ENCODE peak calls at places on chromosomes 13 and 19, in four cellular contexts. L is HCT116, S is breast epithelium, C is HL-60. J is an unnamed sample.
A peak's percentile ranks its signal among the peaks of the same experiment; 100 is the strongest.

GRCh38 chr19:41328818-41329220 is 18.8 kb downstream of the CCDC97 start:
- DNase-seq in L (no peak), S (no peak), C (peak; percentile 78), J (no peak)

GRCh38 chr13:48431987-48432615 is 19.2 kb upstream of the LPAR6 start:
- DNase-seq in L (no peak), S (no peak), C (no peak), J (peak; percentile 73)

GRCh38 chr13:66659291-66660012 is 570.7 kb downstream of the PCDH9 start:
- DNase-seq in L (no peak), S (no peak), C (no peak), J (no peak)

GRCh38 chr19:336067-336614 is 8.5 kb downstream of the MIER2 start:
- DNase-seq in L (no peak), S (no peak), C (no peak), J (no peak)

GRCh38 chr19:43148233-43148632 is 38.1 kb downstream of the PSG5 start:
- DNase-seq in L (no peak), S (peak; percentile 25), C (no peak), J (peak; percentile 90)

GRCh38 chr13:26220575-26220974 is 1.5 kb downstream of the RNF6 start:
- DNase-seq in L (no peak), S (no peak), C (no peak), J (peak; percentile 27)

GRCh38 chr13:99303863-99304521 is 3.2 kb downstream of the GPR183 start:
- DNase-seq in L (no peak), S (no peak), C (peak; percentile 95), J (no peak)

GRCh38 chr13:43054803-43055802 is 31.7 kb downstream of the DNAJC15 start:
- DNase-seq in L (no peak), S (no peak), C (no peak), J (peak; percentile 67)

GRCh38 chr19:34759218-34759917 is 13.6 kb downstream of the ZNF599 start:
- DNase-seq in L (no peak), S (no peak), C (no peak), J (no peak)

GRCh38 chr19:11887618-11888531 is at the start of gene ZNF69:
- DNase-seq in L (no peak), S (peak; percentile 76), C (no peak), J (peak; percentile 63)

GRCh38 chr19:43779820-43780219 is 953 bp downstream of the KCNN4 start:
- DNase-seq in L (no peak), S (no peak), C (peak; percentile 83), J (no peak)

GRCh38 chr13:20824762-20825161 is 51.0 kb upstream of the EEF1AKMT1 start:
- DNase-seq in L (no peak), S (no peak), C (no peak), J (peak; percentile 48)

GRCh38 chr19:1067341-1068103 is 555 bp downstream of the ARHGAP45 start:
- DNase-seq in L (no peak), S (no peak), C (peak; percentile 53), J (no peak)

GRCh38 chr13:28301839-28302238 is 163.5 kb downstream of the PAN3 start:
- DNase-seq in L (no peak), S (no peak), C (no peak), J (no peak)

GRCh38 chr13:65638572-65639168 is 1591.5 kb downstream of the PCDH9 start:
- DNase-seq in L (peak; percentile 35), S (no peak), C (peak; percentile 26), J (peak; percentile 59)
- TF ChIP-seq CTCF in L (peak; percentile 73), S (peak; percentile 15), C (peak; percentile 38), J (peak; percentile 91)

DNA sequence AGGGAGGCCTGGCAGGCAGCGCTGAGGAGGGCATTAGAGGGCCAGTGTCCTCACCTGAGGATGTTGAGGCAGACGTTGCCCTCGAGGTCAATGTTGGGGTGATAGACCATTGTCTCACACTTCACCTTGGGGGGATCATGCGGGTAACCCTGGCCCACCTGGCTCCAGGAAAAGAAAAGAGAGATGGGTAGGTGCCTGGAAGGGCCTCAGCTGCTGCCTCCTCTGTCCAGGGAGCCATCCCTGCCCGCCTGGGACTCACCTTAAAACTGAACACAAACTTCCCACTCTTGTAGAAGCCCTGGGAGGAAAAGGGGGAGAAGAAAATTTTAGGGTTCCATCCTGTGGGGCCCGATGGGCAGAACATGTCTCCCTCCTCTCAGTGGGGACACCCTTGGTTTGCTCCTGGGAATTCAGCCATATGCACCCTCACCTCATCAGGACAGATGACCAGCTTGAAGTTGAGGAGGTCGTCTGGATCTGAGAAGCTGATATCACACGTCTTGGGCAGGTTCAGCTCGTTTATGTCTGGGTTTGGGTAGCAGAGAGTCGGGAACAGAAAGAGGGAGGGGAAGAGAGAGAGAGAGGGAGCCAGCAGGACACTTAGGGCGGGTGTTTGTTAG is 1.7 kb downstream of the UBE2M start:
- DNase-seq in L (no peak), S (no peak), C (no peak), J (no peak)
- H3K4me3 ChIP-seq in L (peak overlapping the region; percentile 99), S (peak overlapping the region; percentile 90), C (peak overlapping the region; percentile 89), J (peak overlapping the region; percentile 92)

GRCh38 chr19:28840891-28841290 is 372.1 kb downstream of the UQCRFS1 start:
- DNase-seq in L (no peak), S (no peak), C (no peak), J (no peak)

GRCh38 chr19:28838909-28839308 is 374.0 kb downstream of the UQCRFS1 start:
- DNase-seq in L (no peak), S (no peak), C (no peak), J (no peak)

GRCh38 chr19:28841531-28841930 is 371.4 kb downstream of the UQCRFS1 start:
- DNase-seq in L (no peak), S (no peak), C (no peak), J (no peak)

GRCh38 chr19:28836366-28836765 is 376.6 kb downstream of the UQCRFS1 start:
- DNase-seq in L (no peak), S (no peak), C (no peak), J (no peak)

DNA sequence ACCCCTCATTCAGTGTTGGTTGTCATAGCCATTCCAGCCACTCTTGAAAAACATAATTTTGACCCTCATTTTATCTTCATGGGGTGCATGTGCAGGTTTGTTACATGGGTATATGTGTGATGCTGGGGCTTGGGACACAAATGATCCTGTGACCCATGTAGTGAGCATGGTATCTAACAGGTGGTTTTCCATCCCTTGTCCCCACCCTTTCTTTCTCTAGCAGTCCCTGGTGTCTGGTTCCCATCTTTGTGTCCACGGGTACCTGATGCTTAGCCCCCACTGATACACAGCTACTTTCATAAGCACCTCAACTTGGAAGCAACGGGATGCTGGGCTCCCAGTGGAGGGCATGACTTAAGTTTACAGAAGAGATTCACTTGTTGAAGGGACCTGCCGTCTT is 373.5 kb downstream of the UQCRFS1 start:
- DNase-seq in L (no peak), S (no peak), C (no peak), J (no peak)
- TF ChIP-seq CTCF in L (no peak), S (no peak), C (no peak), J (no peak)

GRCh38 chr13:36549126-36549702 is 116.9 kb downstream of the CCNA1 start:
- DNase-seq in L (no peak), S (no peak), C (no peak), J (no peak)

GRCh38 chr13:36548129-36548528 is 115.8 kb downstream of the CCNA1 start:
- DNase-seq in L (no peak), S (no peak), C (no peak), J (no peak)

GRCh38 chr13:36543671-36544070 is 111.4 kb downstream of the CCNA1 start:
- DNase-seq in L (no peak), S (no peak), C (no peak), J (no peak)
- H3K4me3 ChIP-seq in L (no peak overlapping the region), S (no peak overlapping the region), C (no peak overlapping the region), J (no peak overlapping the region)

GRCh38 chr19:55838906-55839305 is 2.6 kb downstream of the NLRP4 start:
- DNase-seq in L (no peak), S (no peak), C (no peak), J (no peak)
- TF ChIP-seq CTCF in L (no peak), S (no peak), C (no peak), J (no peak)

GRCh38 chr19:33473644-33474305 is 47.8 kb downstream of the PEPD start:
- DNase-seq in L (no peak), S (no peak), C (no peak), J (peak; percentile 54)
- H3K4me3 ChIP-seq in L (no peak overlapping the region), S (no peak overlapping the region), C (no peak overlapping the region), J (no peak overlapping the region)

GRCh38 chr19:2624537-2625091 is 77.9 kb downstream of the GNG7 start:
- DNase-seq in L (no peak), S (peak; percentile 58), C (no peak), J (no peak)
- TF ChIP-seq CTCF in L (peak; percentile 14), S (peak; percentile 51), C (no peak), J (no peak)